ENCODE peak calls at places on chromosomes 4 and X, in ten cellular contexts. One of them, this sample, is unnamed.

GRCh38 chr4:48375651-48376291 is 34.4 kb downstream of the SLAIN2 start:
- DNase-seq in colonic mucosa: peak; percentile 78
- DNase-seq in adrenal gland: peak; percentile 25
- DNase-seq in neural crest cell: no peak
- DNase-seq in fibroblast of lung: peak; percentile 96
- DNase-seq in GM12865: no peak
- DNase-seq in heart right ventricle: no peak
- DNase-seq in lower leg skin: peak; percentile 19
- DNase-seq in kidney epithelial cell: no peak
- DNase-seq in OCI-LY7: no peak
- DNase-seq in this sample: no peak

GRCh38 chr4:147837435-147837834 is 105.5 kb downstream of the ARHGAP10 start:
- DNase-seq in GM12865: peak; percentile 32
- DNase-seq in heart right ventricle: no peak
- DNase-seq in lower leg skin: no peak
- DNase-seq in adrenal gland: no peak
- DNase-seq in neural crest cell: no peak
- DNase-seq in OCI-LY7: peak; percentile 1
- DNase-seq in kidney epithelial cell: no peak
- DNase-seq in fibroblast of lung: no peak
- DNase-seq in colonic mucosa: no peak
- DNase-seq in this sample: no peak

GRCh38 chr4:108143515-108143914 is 25.2 kb downstream of the LEF1 start:
- DNase-seq in OCI-LY7: no peak
- DNase-seq in fibroblast of lung: no peak
- DNase-seq in GM12865: no peak
- DNase-seq in heart right ventricle: no peak
- DNase-seq in neural crest cell: no peak
- DNase-seq in kidney epithelial cell: no peak
- DNase-seq in lower leg skin: no peak
- DNase-seq in adrenal gland: no peak
- DNase-seq in colonic mucosa: no peak
- DNase-seq in this sample: no peak

GRCh38 chr4:38313999-38314561 is 349.9 kb upstream of the KLF3 start:
- DNase-seq in fibroblast of lung: peak; percentile 70
- DNase-seq in neural crest cell: no peak
- DNase-seq in adrenal gland: peak; percentile 30
- DNase-seq in colonic mucosa: peak; percentile 75
- DNase-seq in kidney epithelial cell: no peak
- DNase-seq in lower leg skin: peak; percentile 36
- DNase-seq in heart right ventricle: no peak
- DNase-seq in GM12865: no peak
- DNase-seq in OCI-LY7: no peak
- DNase-seq in this sample: no peak

GRCh38 chrX:118552501-118552900 is 56.9 kb downstream of the DOCK11 start:
- DNase-seq in neural crest cell: no peak
- DNase-seq in heart right ventricle: no peak
- DNase-seq in OCI-LY7: no peak
- DNase-seq in kidney epithelial cell: no peak
- DNase-seq in lower leg skin: peak; percentile 26
- DNase-seq in GM12865: no peak
- DNase-seq in fibroblast of lung: peak; percentile 68
- DNase-seq in adrenal gland: peak; percentile 44
- DNase-seq in colonic mucosa: no peak
- DNase-seq in this sample: no peak

GRCh38 chr4:1169691-1170096 is 2.7 kb downstream of the SPON2 start:
- DNase-seq in kidney epithelial cell: no peak
- DNase-seq in adrenal gland: no peak
- DNase-seq in GM12865: no peak
- DNase-seq in OCI-LY7: no peak
- DNase-seq in colonic mucosa: no peak
- DNase-seq in fibroblast of lung: no peak
- DNase-seq in lower leg skin: no peak
- DNase-seq in neural crest cell: no peak
- DNase-seq in heart right ventricle: no peak
- DNase-seq in this sample: no peak

GRCh38 chr4:53920116-53920515 is 144.3 kb downstream of the CHIC2 start:
- DNase-seq in OCI-LY7: no peak
- DNase-seq in heart right ventricle: no peak
- DNase-seq in lower leg skin: no peak
- DNase-seq in neural crest cell: no peak
- DNase-seq in adrenal gland: no peak
- DNase-seq in fibroblast of lung: no peak
- DNase-seq in GM12865: no peak
- DNase-seq in kidney epithelial cell: no peak
- DNase-seq in colonic mucosa: no peak
- DNase-seq in this sample: no peak

GRCh38 chrX:46715521-46715920 is 43.4 kb downstream of the SLC9A7 start:
- DNase-seq in colonic mucosa: no peak
- DNase-seq in heart right ventricle: no peak
- DNase-seq in fibroblast of lung: no peak
- DNase-seq in neural crest cell: no peak
- DNase-seq in lower leg skin: no peak
- DNase-seq in adrenal gland: no peak
- DNase-seq in kidney epithelial cell: no peak
- DNase-seq in OCI-LY7: no peak
- DNase-seq in GM12865: no peak
- DNase-seq in this sample: no peak

GRCh38 chr4:26088433-26088928 is 174.5 kb downstream of the SMIM20 start:
- DNase-seq in OCI-LY7: no peak
- DNase-seq in GM12865: peak; percentile 67
- DNase-seq in heart right ventricle: no peak
- DNase-seq in fibroblast of lung: peak; percentile 35
- DNase-seq in colonic mucosa: no peak
- DNase-seq in neural crest cell: no peak
- DNase-seq in lower leg skin: no peak
- DNase-seq in adrenal gland: no peak
- DNase-seq in kidney epithelial cell: peak; percentile 48
- DNase-seq in this sample: no peak

GRCh38 chr4:102500371-102501175 is 586 bp upstream of the NFKB1 start:
- DNase-seq in heart right ventricle: peak; percentile 66
- DNase-seq in adrenal gland: peak; percentile 52
- DNase-seq in GM12865: peak; percentile 63
- DNase-seq in neural crest cell: peak; percentile 48
- DNase-seq in lower leg skin: no peak
- DNase-seq in OCI-LY7: peak; percentile 35
- DNase-seq in kidney epithelial cell: no peak
- DNase-seq in fibroblast of lung: peak; percentile 58
- DNase-seq in colonic mucosa: peak; percentile 62
- DNase-seq in this sample: no peak

GRCh38 chr4:99341426-99341825 is 11.1 kb downstream of the ADH1C start:
- DNase-seq in OCI-LY7: no peak
- DNase-seq in lower leg skin: no peak
- DNase-seq in GM12865: no peak
- DNase-seq in neural crest cell: no peak
- DNase-seq in fibroblast of lung: no peak
- DNase-seq in colonic mucosa: no peak
- DNase-seq in heart right ventricle: no peak
- DNase-seq in kidney epithelial cell: no peak
- DNase-seq in adrenal gland: no peak
- DNase-seq in this sample: no peak

GRCh38 chrX:18436017-18436416 is 10.6 kb downstream of the CDKL5 start:
- DNase-seq in adrenal gland: no peak
- DNase-seq in lower leg skin: no peak
- DNase-seq in fibroblast of lung: no peak
- DNase-seq in colonic mucosa: no peak
- DNase-seq in neural crest cell: no peak
- DNase-seq in kidney epithelial cell: no peak
- DNase-seq in heart right ventricle: no peak
- DNase-seq in OCI-LY7: no peak
- DNase-seq in GM12865: no peak
- DNase-seq in this sample: no peak

DNA sequence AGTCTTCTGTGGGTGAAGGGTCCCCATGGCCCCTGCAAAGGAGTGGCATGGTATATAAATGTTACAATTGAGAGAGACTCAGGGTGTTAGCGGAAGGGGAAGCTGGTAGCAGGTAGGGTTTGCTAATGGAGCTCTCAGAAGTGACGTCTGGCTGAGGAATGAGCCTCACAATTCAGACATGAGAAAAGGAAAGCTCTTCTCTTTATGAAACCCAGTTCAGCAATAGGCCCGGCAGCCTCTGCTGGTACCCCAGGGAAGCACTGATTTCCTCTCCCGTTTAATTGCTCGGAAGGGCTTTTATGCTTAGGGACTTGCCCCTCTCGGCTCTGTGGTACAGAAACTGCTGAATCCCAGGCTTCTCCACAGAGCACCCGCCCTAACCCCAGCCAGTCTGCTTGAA is 19.4 kb upstream of the AFAP1 start:
- DNase-seq in adrenal gland: no peak
- DNase-seq in OCI-LY7: no peak
- DNase-seq in kidney epithelial cell: no peak
- DNase-seq in heart right ventricle: no peak
- DNase-seq in colonic mucosa: no peak
- DNase-seq in lower leg skin: no peak
- DNase-seq in GM12865: no peak
- DNase-seq in fibroblast of lung: no peak
- DNase-seq in neural crest cell: no peak
- DNase-seq in this sample: no peak
- TF ChIP-seq CTCF in adrenal gland: no peak
- TF ChIP-seq CTCF in OCI-LY7: no peak
- TF ChIP-seq CTCF in kidney epithelial cell: no peak
- TF ChIP-seq CTCF in heart right ventricle: no peak
- TF ChIP-seq CTCF in colonic mucosa: no peak
- TF ChIP-seq CTCF in lower leg skin: no peak
- TF ChIP-seq CTCF in GM12865: no peak
- TF ChIP-seq CTCF in fibroblast of lung: no peak
- TF ChIP-seq CTCF in neural crest cell: no peak
- TF ChIP-seq CTCF in this sample: no peak

GRCh38 chr4:184406915-184407314 is 67.4 kb downstream of the IRF2 start:
- DNase-seq in heart right ventricle: no peak
- DNase-seq in OCI-LY7: peak; percentile 21
- DNase-seq in GM12865: no peak
- DNase-seq in fibroblast of lung: no peak
- DNase-seq in neural crest cell: no peak
- DNase-seq in colonic mucosa: peak; percentile 76
- DNase-seq in adrenal gland: no peak
- DNase-seq in lower leg skin: no peak
- DNase-seq in kidney epithelial cell: no peak
- DNase-seq in this sample: no peak
- TF ChIP-seq CTCF in heart right ventricle: no peak
- TF ChIP-seq CTCF in OCI-LY7: no peak
- TF ChIP-seq CTCF in GM12865: no peak
- TF ChIP-seq CTCF in fibroblast of lung: no peak
- TF ChIP-seq CTCF in neural crest cell: no peak
- TF ChIP-seq CTCF in colonic mucosa: no peak
- TF ChIP-seq CTCF in adrenal gland: no peak
- TF ChIP-seq CTCF in lower leg skin: no peak
- TF ChIP-seq CTCF in kidney epithelial cell: no peak
- TF ChIP-seq CTCF in this sample: no peak

GRCh38 chrX:150363561-150364346 is 637 bp downstream of the MAMLD1 start:
- DNase-seq in fibroblast of lung: peak; percentile 29
- DNase-seq in OCI-LY7: no peak
- DNase-seq in GM12865: no peak
- DNase-seq in lower leg skin: no peak
- DNase-seq in kidney epithelial cell: no peak
- DNase-seq in neural crest cell: peak; percentile 5
- DNase-seq in adrenal gland: no peak
- DNase-seq in heart right ventricle: peak; percentile 22
- DNase-seq in colonic mucosa: no peak
- DNase-seq in this sample: no peak

GRCh38 chrX:150360331-150360730 is 2.8 kb upstream of the MAMLD1 start:
- DNase-seq in heart right ventricle: no peak
- DNase-seq in fibroblast of lung: no peak
- DNase-seq in neural crest cell: no peak
- DNase-seq in GM12865: no peak
- DNase-seq in adrenal gland: no peak
- DNase-seq in colonic mucosa: no peak
- DNase-seq in lower leg skin: no peak
- DNase-seq in OCI-LY7: no peak
- DNase-seq in kidney epithelial cell: no peak
- DNase-seq in this sample: no peak

GRCh38 chrX:150361777-150362351 is 1.3 kb upstream of the MAMLD1 start:
- DNase-seq in neural crest cell: no peak
- DNase-seq in colonic mucosa: no peak
- DNase-seq in fibroblast of lung: no peak
- DNase-seq in kidney epithelial cell: no peak
- DNase-seq in OCI-LY7: no peak
- DNase-seq in GM12865: no peak
- DNase-seq in heart right ventricle: peak; percentile 9
- DNase-seq in adrenal gland: no peak
- DNase-seq in lower leg skin: no peak
- DNase-seq in this sample: no peak

GRCh38 chrX:150362599-150363481 is at the start of gene MAMLD1:
- DNase-seq in adrenal gland: peak; percentile 72
- DNase-seq in lower leg skin: peak; percentile 72
- DNase-seq in kidney epithelial cell: no peak
- DNase-seq in fibroblast of lung: peak; percentile 83
- DNase-seq in GM12865: peak; percentile 24
- DNase-seq in OCI-LY7: no peak
- DNase-seq in neural crest cell: peak; percentile 33
- DNase-seq in heart right ventricle: peak; percentile 68
- DNase-seq in colonic mucosa: peak; percentile 46
- DNase-seq in this sample: no peak

GRCh38 chrX:150361070-150361776 is 1.9 kb upstream of the MAMLD1 start:
- DNase-seq in GM12865: no peak
- DNase-seq in colonic mucosa: no peak
- DNase-seq in adrenal gland: no peak
- DNase-seq in kidney epithelial cell: no peak
- DNase-seq in fibroblast of lung: peak; percentile 35
- DNase-seq in lower leg skin: no peak
- DNase-seq in neural crest cell: no peak
- DNase-seq in OCI-LY7: no peak
- DNase-seq in heart right ventricle: peak; percentile 8
- DNase-seq in this sample: no peak
- TF ChIP-seq CTCF in GM12865: no peak
- TF ChIP-seq CTCF in colonic mucosa: no peak
- TF ChIP-seq CTCF in adrenal gland: no peak
- TF ChIP-seq CTCF in kidney epithelial cell: peak; percentile 36
- TF ChIP-seq CTCF in fibroblast of lung: no peak
- TF ChIP-seq CTCF in lower leg skin: no peak
- TF ChIP-seq CTCF in neural crest cell: no peak
- TF ChIP-seq CTCF in OCI-LY7: no peak
- TF ChIP-seq CTCF in heart right ventricle: no peak
- TF ChIP-seq CTCF in this sample: no peak

DNA sequence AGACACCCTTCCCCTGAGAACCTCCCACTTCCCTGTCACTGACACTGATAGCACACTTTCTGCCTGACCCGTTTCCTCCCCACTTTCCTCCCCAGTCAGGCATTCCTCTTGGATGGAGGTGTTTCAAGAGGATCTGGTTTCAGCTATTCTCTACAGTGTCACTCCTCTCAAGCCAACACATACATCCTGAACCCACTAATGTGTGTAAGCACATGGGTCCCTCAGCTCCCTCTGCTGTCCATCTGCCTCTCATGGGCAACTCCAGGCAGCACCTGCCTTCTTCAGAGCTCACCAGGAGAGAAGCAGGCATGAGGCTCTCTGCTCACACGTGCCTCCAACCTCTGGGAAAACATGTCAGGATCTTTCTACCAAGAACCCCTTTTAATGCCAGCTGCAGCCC is 207.6 kb downstream of the NAF1 start:
- DNase-seq in neural crest cell: no peak
- DNase-seq in heart right ventricle: no peak
- DNase-seq in GM12865: peak; percentile 26
- DNase-seq in adrenal gland: no peak
- DNase-seq in colonic mucosa: no peak
- DNase-seq in lower leg skin: no peak
- DNase-seq in kidney epithelial cell: no peak
- DNase-seq in OCI-LY7: no peak
- DNase-seq in fibroblast of lung: no peak
- DNase-seq in this sample: no peak
- TF ChIP-seq CTCF in neural crest cell: no peak
- TF ChIP-seq CTCF in heart right ventricle: no peak
- TF ChIP-seq CTCF in GM12865: peak; percentile 21
- TF ChIP-seq CTCF in adrenal gland: no peak
- TF ChIP-seq CTCF in colonic mucosa: no peak
- TF ChIP-seq CTCF in lower leg skin: no peak
- TF ChIP-seq CTCF in kidney epithelial cell: peak; percentile 18
- TF ChIP-seq CTCF in OCI-LY7: no peak
- TF ChIP-seq CTCF in fibroblast of lung: no peak
- TF ChIP-seq CTCF in this sample: peak; percentile 17

This sample was measured in D721Med.